ENCODE peak calls at places on chromosomes 2 and 18, in six cellular contexts. S is K562, Q is NB4, F is body of pancreas, K is HFF-Myc, N is ovary. C is an unnamed sample.
A peak's percentile ranks its signal among the peaks of the same experiment; 100 is the strongest.

GRCh38 chr18:70700496-70700895 is 411.7 kb downstream of the SOCS6 start:
- DNase-seq in S (no peak), Q (no peak), F (no peak), K (no peak), N (no peak), C (no peak)

GRCh38 chr18:3605562-3606443 is 155.8 kb downstream of the TGIF1 start:
- DNase-seq in S (peak; percentile 77), Q (peak; percentile 38), F (no peak), K (no peak), N (no peak), C (no peak)

GRCh38 chr2:17226941-17227340 is 291.3 kb downstream of the RAD51AP2 start:
- DNase-seq in S (no peak), Q (no peak), F (no peak), K (no peak), N (no peak), C (no peak)

GRCh38 chr2:53028746-53029423 is 738.7 kb upstream of the CHAC2 start:
- DNase-seq in S (no peak), Q (no peak), F (no peak), K (no peak), N (no peak), C (no peak)

GRCh38 chr2:3481736-3482362 is 37.5 kb downstream of the ADI1 start:
- DNase-seq in S (no peak), Q (no peak), F (no peak), K (no peak), N (no peak), C (no peak)

GRCh38 chr2:8159966-8160603 is 521.8 kb upstream of the ID2 start:
- DNase-seq in S (no peak), Q (no peak), F (no peak), K (no peak), N (no peak), C (no peak)

GRCh38 chr2:177573120-177573519 is 180.5 kb downstream of the AGPS start:
- DNase-seq in S (no peak), Q (no peak), F (no peak), K (no peak), N (no peak), C (no peak)

GRCh38 chr2:41966431-41966893 is 81.4 kb upstream of the PKDCC start:
- DNase-seq in S (no peak), Q (peak; percentile 11), F (peak; percentile 74), K (peak; percentile 55), N (peak; percentile 83), C (no peak)

GRCh38 chr2:70132244-70133126 is 45.2 kb downstream of the PCBP1 start:
- DNase-seq in S (peak; percentile 64), Q (peak; percentile 86), F (no peak), K (no peak), N (peak; percentile 49), C (no peak)

GRCh38 chr2:133788391-133788790 is 220.1 kb upstream of the NCKAP5 start:
- DNase-seq in S (no peak), Q (no peak), F (no peak), K (no peak), N (no peak), C (no peak)

GRCh38 chr2:235024191-235024611 is 72.4 kb downstream of the SH3BP4 start:
- DNase-seq in S (no peak), Q (no peak), F (no peak), K (no peak), N (no peak), C (no peak)

GRCh38 chr18:42548493-42548892 is 567.0 kb downstream of the RIT2 start:
- DNase-seq in S (no peak), Q (no peak), F (no peak), K (no peak), N (no peak), C (no peak)

GRCh38 chr18:7946724-7947377 is 379.7 kb downstream of the PTPRM start:
- DNase-seq in S (no peak), Q (no peak), F (no peak), K (peak; percentile 69), N (peak; percentile 46), C (no peak)

GRCh38 chr2:219676586-219676985 is 49.2 kb downstream of the SLC4A3 start:
- DNase-seq in S (no peak), Q (no peak), F (no peak), K (no peak), N (no peak), C (no peak)

GRCh38 chr2:99081886-99082285 is 59.6 kb upstream of the C2orf15 start:
- DNase-seq in S (no peak), Q (no peak), F (no peak), K (no peak), N (no peak), C (no peak)

GRCh38 chr2:99086385-99086784 is 55.1 kb upstream of the C2orf15 start:
- DNase-seq in S (no peak), Q (no peak), F (no peak), K (no peak), N (no peak), C (no peak)

GRCh38 chr2:99088017-99088416 is 53.5 kb upstream of the C2orf15 start:
- DNase-seq in S (no peak), Q (peak; percentile 62), F (no peak), K (no peak), N (no peak), C (no peak)

GRCh38 chr2:99084256-99084655 is 57.3 kb upstream of the C2orf15 start:
- DNase-seq in S (no peak), Q (no peak), F (no peak), K (no peak), N (no peak), C (no peak)

DNA sequence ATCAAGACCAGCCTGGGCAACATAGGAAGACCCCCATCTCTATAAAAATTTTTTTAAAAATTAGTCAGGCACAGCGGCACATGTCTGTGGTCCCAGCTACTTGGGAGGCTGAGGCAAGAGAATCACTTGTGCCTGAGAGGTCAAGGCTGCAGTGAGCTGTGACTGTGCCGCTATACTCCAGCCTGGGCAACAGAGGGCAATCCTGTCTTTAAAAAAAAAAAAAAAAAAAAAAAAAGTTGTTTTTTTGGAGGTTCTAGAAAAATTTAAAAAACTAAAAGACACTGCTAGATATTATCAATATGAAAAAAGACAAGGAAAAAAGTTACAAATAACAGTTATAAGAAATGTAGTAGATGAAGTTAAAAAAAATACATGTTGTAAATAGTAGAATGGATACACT is 56.1 kb upstream of the C2orf15 start:
- DNase-seq in S (peak; percentile 33), Q (peak; percentile 54), F (no peak), K (no peak), N (no peak), C (no peak)
- TF ChIP-seq CTCF in S (peak; percentile 31), Q (peak; percentile 64), F (no peak), K (peak; percentile 37), N (no peak), C (no peak)

DNA sequence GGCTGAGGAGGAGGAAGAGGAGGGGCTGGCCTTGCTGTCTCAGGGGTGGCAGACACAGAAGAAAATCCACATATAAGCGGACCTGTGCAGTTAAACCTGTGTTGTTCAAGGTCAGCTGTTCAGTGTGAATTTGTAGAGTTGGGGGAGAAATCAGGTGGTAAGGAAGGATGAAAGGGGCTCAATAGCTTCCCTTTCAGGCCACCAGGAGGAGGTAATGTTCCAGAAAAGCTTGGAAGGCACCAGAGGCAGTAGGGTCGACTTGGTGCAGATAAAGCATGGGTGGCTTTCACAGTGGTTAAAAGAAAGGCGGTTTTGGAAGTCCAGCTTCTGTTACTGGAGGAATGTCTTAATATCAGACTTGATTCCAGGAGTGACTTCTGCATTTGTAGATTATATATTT is 167.4 kb downstream of the THSD7B start:
- DNase-seq in S (no peak), Q (peak; percentile 47), F (no peak), K (no peak), N (no peak), C (no peak)
- TF ChIP-seq CTCF in S (no peak), Q (peak; percentile 65), F (no peak), K (peak; percentile 43), N (no peak), C (peak; percentile 70)

DNA sequence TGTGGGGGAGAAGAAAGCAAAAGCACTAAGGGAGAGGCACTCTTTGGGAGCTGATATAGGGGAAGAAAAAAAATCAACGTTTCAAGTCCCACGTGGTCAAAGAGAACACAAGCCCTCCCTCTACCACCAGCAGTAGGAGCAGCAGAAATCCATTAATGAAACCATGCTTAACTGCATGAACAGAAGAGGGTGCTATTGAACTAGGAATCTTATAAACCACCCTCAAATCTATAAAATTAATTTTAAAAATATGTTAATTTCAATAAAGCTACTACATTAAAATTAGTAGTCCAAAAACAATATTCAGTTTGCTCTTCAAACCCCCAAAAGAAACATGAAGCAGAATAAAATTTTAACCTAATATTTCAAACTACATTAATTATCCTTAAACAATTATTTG is 147.8 kb downstream of the TMEM18 start:
- DNase-seq in S (peak; percentile 30), Q (peak; percentile 64), F (no peak), K (no peak), N (no peak), C (no peak)
- TF ChIP-seq CTCF in S (peak; percentile 63), Q (peak; percentile 33), F (no peak), K (no peak), N (no peak), C (peak; percentile 6)

DNA sequence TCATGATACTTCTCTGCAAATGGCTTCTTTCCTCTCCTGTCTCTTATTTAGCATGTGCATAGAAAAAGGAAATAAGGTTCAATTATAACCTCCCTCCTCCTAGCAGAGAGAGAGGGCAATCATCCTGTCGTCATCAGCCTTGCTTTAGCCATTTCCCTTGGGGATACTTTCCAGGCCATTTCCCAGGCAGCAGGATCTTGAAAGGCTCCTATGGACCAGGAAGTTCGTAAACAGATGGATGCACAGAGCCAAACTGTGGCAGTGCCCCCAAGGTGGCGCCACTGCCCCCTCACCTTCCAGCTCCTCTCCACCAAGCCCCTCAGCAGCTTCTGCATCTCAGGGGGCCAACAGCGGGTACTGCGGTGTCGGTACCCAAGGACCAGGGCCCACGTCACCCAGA is 157.4 kb downstream of the DTNA start:
- DNase-seq in S (peak; percentile 12), Q (peak; percentile 48), F (no peak), K (no peak), N (no peak), C (no peak)
- TF ChIP-seq CTCF in S (peak; percentile 16), Q (peak; percentile 40), F (no peak), K (peak; percentile 49), N (no peak), C (peak; percentile 31)

DNA sequence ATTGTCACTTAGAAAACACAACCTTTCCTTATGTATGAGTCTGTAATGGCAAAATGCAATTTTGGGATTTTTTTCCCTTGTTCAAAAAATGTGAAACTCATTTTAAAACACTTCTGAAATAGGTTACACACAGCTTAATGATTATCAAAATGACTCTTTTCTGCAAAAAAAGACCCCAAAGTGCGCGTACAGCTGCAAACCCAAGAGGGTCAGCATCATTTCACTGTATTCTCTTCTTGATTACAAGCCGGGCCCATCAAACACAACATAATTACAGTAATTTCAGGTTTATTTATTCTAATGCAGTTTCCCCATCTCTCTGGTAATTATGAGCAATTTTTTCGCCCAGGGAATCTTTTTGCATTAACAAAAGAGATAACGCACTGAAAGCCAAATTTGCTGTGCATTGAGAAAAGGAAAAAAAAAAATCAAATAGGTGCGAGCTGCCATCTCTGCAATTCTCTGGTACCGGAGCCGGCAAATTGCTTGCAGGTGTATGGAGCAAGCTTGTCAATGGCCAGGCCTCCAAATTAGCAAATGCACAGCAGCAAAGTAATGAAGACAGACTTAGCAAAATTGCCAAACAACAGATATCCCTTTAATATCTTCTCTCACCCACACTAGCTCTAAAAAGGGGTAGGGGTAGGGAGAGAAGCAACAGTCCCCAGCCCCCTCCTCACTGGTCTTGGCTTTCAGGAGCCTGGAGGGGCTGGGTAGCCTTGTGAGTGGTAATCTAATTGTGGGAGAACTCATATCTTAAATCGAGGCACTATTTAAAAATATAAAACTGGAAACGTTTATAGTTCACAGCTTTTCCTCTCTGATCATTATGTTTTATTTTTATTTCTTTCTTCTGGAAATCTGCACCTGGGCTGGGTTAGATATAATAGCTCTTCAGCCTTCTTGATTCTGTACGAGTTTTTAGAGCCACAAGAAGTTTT is 6.6 kb downstream of the DLX1 start:
- DNase-seq in S (no peak), Q (no peak), F (no peak), K (no peak), N (no peak), C (no peak)
- TF ChIP-seq CTCF in S (no peak), Q (no peak), F (no peak), K (no peak), N (no peak), C (no peak)

GRCh38 chr2:165563468-165564225 is 94.1 kb downstream of the CSRNP3 start:
- DNase-seq in S (no peak), Q (peak; percentile 25), F (no peak), K (no peak), N (no peak), C (no peak)
- TF ChIP-seq CTCF in S (peak; percentile 11), Q (peak; percentile 24), F (no peak), K (peak; percentile 14), N (no peak), C (peak; percentile 53)

C was measured in D721Med.